ENCODE peak calls at places on chromosome 2, in five cellular contexts. G is colonic mucosa, P is endothelial cell of umbilical vein, A is fibroblast of lung, O is HepG2. C is an unnamed sample.

GRCh38 chr2:45027051-45027450 is 17.8 kb upstream of the SIX2 start:
- DNase-seq in G (no peak), P (no peak), A (no peak), O (no peak), C (no peak)

GRCh38 chr2:9883897-9884296 is 40.6 kb downstream of the TAF1B start:
- DNase-seq in G (no peak), P (no peak), A (no peak), O (no peak), C (no peak)

GRCh38 chr2:68089961-68090360 is 27.2 kb upstream of the C1D start:
- DNase-seq in G (no peak), P (no peak), A (no peak), O (no peak), C (no peak)

GRCh38 chr2:29719626-29720025 is 201.8 kb downstream of the ALK start:
- DNase-seq in G (no peak), P (no peak), A (no peak), O (no peak), C (no peak)

GRCh38 chr2:228592925-228593324 is 411.4 kb upstream of the SPHKAP start:
- DNase-seq in G (no peak), P (no peak), A (no peak), O (no peak), C (no peak)

GRCh38 chr2:145752091-145752806 is 1232.3 kb upstream of the ZEB2 start:
- DNase-seq in G (no peak), P (peak; percentile 85), A (peak; percentile 94), O (peak; percentile 93), C (peak; percentile 65)

GRCh38 chr2:14700753-14701152 is 68.2 kb downstream of the LRATD1 start:
- DNase-seq in G (no peak), P (no peak), A (peak; percentile 87), O (no peak), C (peak; percentile 21)

GRCh38 chr2:141595531-141595930 is 535.3 kb downstream of the LRP1B start:
- DNase-seq in G (no peak), P (no peak), A (peak; percentile 28), O (no peak), C (no peak)

GRCh38 chr2:100641115-100641415 is 78.3 kb downstream of the PDCL3 start:
- DNase-seq in G (no peak), P (no peak), A (no peak), O (no peak), C (no peak)

GRCh38 chr2:95267458-95268207 is 6.6 kb upstream of the PROM2 start:
- DNase-seq in G (peak; percentile 14), P (no peak), A (peak; percentile 85), O (no peak), C (no peak)

GRCh38 chr2:150327546-150328495 is 159.6 kb downstream of the RND3 start:
- DNase-seq in G (no peak), P (no peak), A (no peak), O (no peak), C (no peak)

GRCh38 chr2:165633431-165633830 is 160.6 kb downstream of the GALNT3 start:
- DNase-seq in G (no peak), P (no peak), A (no peak), O (no peak), C (no peak)

GRCh38 chr2:241774419-241775222 is 2.0 kb upstream of the GAL3ST2 start:
- DNase-seq in G (peak; percentile 88), P (no peak), A (peak; percentile 77), O (peak; percentile 79), C (no peak)

GRCh38 chr2:101446869-101447268 is 28.0 kb downstream of the RFX8 start:
- DNase-seq in G (no peak), P (no peak), A (peak; percentile 61), O (no peak), C (peak; percentile 87)

GRCh38 chr2:12014088-12014960 is 267.9 kb downstream of the LPIN1 start:
- DNase-seq in G (no peak), P (no peak), A (peak; percentile 51), O (no peak), C (no peak)

GRCh38 chr2:25201265-25201664 is 32.9 kb upstream of the POMC start:
- DNase-seq in G (no peak), P (no peak), A (no peak), O (no peak), C (no peak)

GRCh38 chr2:240792658-240793312 is 27.2 kb downstream of the KIF1A start:
- DNase-seq in G (no peak), P (no peak), A (no peak), O (no peak), C (no peak)

GRCh38 chr2:203763425-203764272 is 57.2 kb downstream of the CD28 start:
- DNase-seq in G (no peak), P (no peak), A (no peak), O (no peak), C (no peak)

GRCh38 chr2:27832396-27832795 is 57.8 kb downstream of the RBKS start:
- DNase-seq in G (no peak), P (peak; percentile 78), A (peak; percentile 34), O (no peak), C (peak; percentile 57)

GRCh38 chr2:230627806-230628724 is 84.6 kb upstream of the CAB39 start:
- DNase-seq in G (no peak), P (no peak), A (peak; percentile 83), O (peak; percentile 44), C (no peak)

GRCh38 chr2:211737282-211737681 is 801.3 kb downstream of the ERBB4 start:
- DNase-seq in G (no peak), P (peak; percentile 34), A (no peak), O (no peak), C (peak; percentile 27)

GRCh38 chr2:126698991-126699390 is 43.0 kb downstream of the GYPC start:
- DNase-seq in G (no peak), P (no peak), A (no peak), O (no peak), C (no peak)

GRCh38 chr2:138922973-138923563 is 142.9 kb upstream of the NXPH2 start:
- DNase-seq in G (no peak), P (peak; percentile 15), A (peak; percentile 31), O (peak; percentile 40), C (peak; percentile 17)

GRCh38 chr2:190603374-190603773 is 45.5 kb upstream of the NAB1 start:
- DNase-seq in G (no peak), P (no peak), A (no peak), O (no peak), C (no peak)

GRCh38 chr2:23589739-23590138 is 204.8 kb downstream of the KLHL29 start:
- DNase-seq in G (no peak), P (no peak), A (no peak), O (no peak), C (no peak)
- H3K4me3 ChIP-seq in G (no peak overlapping the region), P (no peak overlapping the region), A (no peak overlapping the region), O (no peak overlapping the region), C (no peak overlapping the region)

DNA sequence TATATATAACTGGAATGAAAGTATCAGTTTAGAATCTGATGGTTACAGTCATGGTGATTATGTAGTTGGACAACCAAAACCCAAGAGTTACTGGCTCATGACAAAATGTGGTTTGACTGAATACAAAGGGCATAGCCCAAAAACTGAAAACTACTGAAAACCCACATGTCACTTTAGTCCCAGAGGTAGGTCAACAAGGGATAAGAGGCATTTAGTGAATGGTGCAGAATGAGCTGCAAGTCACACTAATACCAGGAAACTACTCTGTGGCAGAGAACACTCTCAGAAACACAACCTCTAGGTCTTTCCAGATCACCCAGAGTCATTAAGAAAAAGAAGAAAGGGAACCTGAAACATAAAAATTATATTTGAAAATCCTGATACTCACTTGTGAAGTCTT is 154.5 kb downstream of the AGPS start:
- DNase-seq in G (no peak), P (no peak), A (no peak), O (no peak), C (no peak)
- H3K9ac ChIP-seq in G (no peak overlapping the region), P (no peak overlapping the region), A (no peak overlapping the region), O (no peak overlapping the region), C (no peak overlapping the region)

DNA sequence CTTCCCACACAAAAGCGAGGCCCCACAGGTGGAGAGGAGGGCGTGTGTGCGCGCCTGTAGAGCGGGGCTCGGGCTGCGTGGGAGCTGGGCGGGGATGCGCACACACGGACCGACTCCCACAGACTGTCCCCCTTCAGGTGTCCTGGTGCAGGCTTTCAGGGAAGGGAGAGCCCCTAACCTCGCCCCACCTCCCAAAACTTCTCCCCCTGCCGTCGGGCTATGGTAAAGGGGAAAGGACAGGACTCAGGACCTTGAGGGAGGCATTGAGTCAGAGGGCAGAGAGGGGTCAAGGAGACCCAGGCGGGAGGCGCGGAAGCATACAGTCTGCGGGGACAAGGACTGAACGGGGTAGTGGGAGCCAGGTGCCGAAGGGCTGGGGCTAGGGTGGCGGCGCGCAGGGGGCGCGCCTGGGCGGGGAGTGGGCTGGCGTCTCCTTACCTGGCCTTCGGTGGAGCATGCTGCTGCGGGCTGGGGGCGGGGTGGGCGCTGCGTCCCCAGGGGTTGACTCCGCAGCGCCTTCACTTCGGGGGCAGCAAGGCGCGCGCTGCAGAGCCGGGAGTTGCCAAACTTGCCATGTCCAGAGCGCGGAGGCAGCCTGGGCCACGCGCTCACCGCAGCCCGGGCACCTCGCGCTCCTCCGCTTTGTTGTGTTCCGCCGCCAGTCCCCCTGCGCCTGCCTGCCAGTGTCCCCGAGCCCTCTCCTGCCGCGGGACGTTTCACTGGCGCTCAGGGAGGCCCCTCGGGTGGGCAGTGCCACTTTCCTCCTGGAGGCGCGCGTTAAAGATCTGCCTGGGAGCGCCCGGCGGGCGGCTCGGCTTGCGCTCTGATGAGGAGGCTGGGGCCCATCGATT is 302.0 kb downstream of the NCKAP5 start:
- DNase-seq in G (no peak), P (peak; percentile 13), A (peak; percentile 36), O (no peak), C (peak; percentile 33)
- TF ChIP-seq CTCF in G (no peak), P (no peak), A (peak; percentile 11), O (no peak), C (no peak)

GRCh38 chr2:118845005-118845842 is 2.2 kb downstream of the EN1 start:
- DNase-seq in G (no peak), P (no peak), A (no peak), O (no peak), C (no peak)

GRCh38 chr2:118845843-118846666 is 1.4 kb downstream of the EN1 start:
- DNase-seq in G (no peak), P (no peak), A (no peak), O (no peak), C (no peak)

GRCh38 chr2:118847447-118848172 is at the start of gene EN1:
- DNase-seq in G (no peak), P (no peak), A (peak; percentile 31), O (no peak), C (no peak)

GRCh38 chr2:118848381-118849225 is 1.2 kb upstream of the EN1 start:
- DNase-seq in G (no peak), P (no peak), A (no peak), O (no peak), C (no peak)

DNA sequence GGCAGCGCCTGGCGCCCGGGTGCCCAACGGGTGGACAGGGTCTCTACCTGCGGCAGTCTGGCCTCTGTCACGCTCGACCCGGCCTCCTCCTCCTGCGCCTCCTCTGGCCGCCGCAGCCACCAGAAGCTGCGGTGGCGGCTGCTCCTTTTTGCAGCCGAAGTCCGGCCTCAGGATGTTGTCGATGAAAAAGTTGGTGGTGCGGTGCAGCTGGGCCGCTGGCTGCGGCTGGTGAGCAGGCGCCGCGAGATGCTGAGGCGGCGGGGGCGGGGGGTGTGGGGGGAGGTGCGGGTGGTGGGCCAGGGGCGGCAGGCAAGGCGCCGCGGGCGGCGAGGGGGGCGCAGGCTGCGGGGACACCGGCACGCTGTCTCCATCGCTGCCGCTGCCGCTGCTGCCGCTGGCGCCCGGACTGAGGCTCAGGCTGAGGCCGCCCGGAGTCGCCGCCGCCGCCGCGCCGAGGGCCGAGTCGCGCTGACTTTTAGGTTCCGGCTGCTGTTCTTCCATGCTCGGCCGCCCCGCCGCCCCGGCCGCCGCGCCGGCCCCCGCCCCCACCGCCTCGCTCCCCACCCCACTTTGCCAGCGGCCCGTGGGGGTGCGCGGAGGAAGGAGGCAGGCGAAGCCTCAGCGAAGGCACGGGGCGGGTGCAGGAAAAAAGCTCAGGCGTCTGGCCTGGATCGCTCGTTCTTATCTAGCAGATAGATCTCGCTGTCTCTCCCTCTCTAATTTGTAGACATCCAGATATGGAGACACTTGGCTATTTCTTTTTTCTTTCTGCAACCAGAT is 591 bp downstream of the EN1 start:
- DNase-seq in G (no peak), P (no peak), A (no peak), O (no peak), C (no peak)
- H3K4me3 ChIP-seq in G (peak overlapping the region; percentile 13), P (no peak overlapping the region), A (peak overlapping the region; percentile 28), O (no peak overlapping the region), C (peak overlapping the region; percentile 38)